ENCODE peak calls at places on chromosomes 7 and 10, in ten cellular contexts. One of them, this sample, is unnamed.
A peak's percentile ranks its signal among the peaks of the same experiment; 100 is the strongest.

GRCh38 chr10:14185501-14186045 is 145.2 kb downstream of the FRMD4A start:
- DNase-seq in mammary epithelial cell: peak; percentile 100
- DNase-seq in HCT116: peak; percentile 40
- DNase-seq in GM12878: peak; percentile 86
- DNase-seq in keratinocyte: peak; percentile 44
- DNase-seq in breast epithelium: no peak
- DNase-seq in uterus: no peak
- DNase-seq in suprapubic skin: no peak
- DNase-seq in SK-N-SH: no peak
- DNase-seq in body of pancreas: no peak
- DNase-seq in this sample: no peak

GRCh38 chr7:81462672-81463071 is 307.2 kb downstream of the HGF start:
- DNase-seq in suprapubic skin: no peak
- DNase-seq in keratinocyte: no peak
- DNase-seq in SK-N-SH: no peak
- DNase-seq in HCT116: no peak
- DNase-seq in mammary epithelial cell: peak; percentile 59
- DNase-seq in body of pancreas: no peak
- DNase-seq in GM12878: no peak
- DNase-seq in breast epithelium: no peak
- DNase-seq in uterus: no peak
- DNase-seq in this sample: no peak

GRCh38 chr10:10870523-10871241 is 147.0 kb upstream of the CELF2 start:
- DNase-seq in suprapubic skin: no peak
- DNase-seq in uterus: peak; percentile 57
- DNase-seq in SK-N-SH: no peak
- DNase-seq in breast epithelium: no peak
- DNase-seq in keratinocyte: no peak
- DNase-seq in mammary epithelial cell: no peak
- DNase-seq in GM12878: peak; percentile 8
- DNase-seq in HCT116: no peak
- DNase-seq in body of pancreas: no peak
- DNase-seq in this sample: no peak

GRCh38 chr7:49773939-49774458 is 561 bp downstream of the VWC2 start:
- DNase-seq in suprapubic skin: no peak
- DNase-seq in keratinocyte: no peak
- DNase-seq in HCT116: no peak
- DNase-seq in breast epithelium: no peak
- DNase-seq in SK-N-SH: peak; percentile 42
- DNase-seq in body of pancreas: peak; percentile 13
- DNase-seq in mammary epithelial cell: no peak
- DNase-seq in uterus: no peak
- DNase-seq in GM12878: no peak
- DNase-seq in this sample: no peak

GRCh38 chr10:11397980-11398580 is 213.4 kb downstream of the USP6NL start:
- DNase-seq in suprapubic skin: peak; percentile 75
- DNase-seq in body of pancreas: no peak
- DNase-seq in SK-N-SH: no peak
- DNase-seq in uterus: no peak
- DNase-seq in keratinocyte: no peak
- DNase-seq in breast epithelium: no peak
- DNase-seq in GM12878: no peak
- DNase-seq in mammary epithelial cell: no peak
- DNase-seq in HCT116: no peak
- DNase-seq in this sample: no peak

GRCh38 chr10:128661404-128662197 is 535.4 kb upstream of the MKI67 start:
- DNase-seq in suprapubic skin: no peak
- DNase-seq in uterus: no peak
- DNase-seq in GM12878: no peak
- DNase-seq in HCT116: no peak
- DNase-seq in SK-N-SH: no peak
- DNase-seq in body of pancreas: no peak
- DNase-seq in mammary epithelial cell: no peak
- DNase-seq in keratinocyte: no peak
- DNase-seq in breast epithelium: no peak
- DNase-seq in this sample: no peak

GRCh38 chr7:135557455-135558336 is at the start of gene NUP205:
- DNase-seq in uterus: peak; percentile 81
- DNase-seq in SK-N-SH: peak; percentile 85
- DNase-seq in mammary epithelial cell: peak; percentile 79
- DNase-seq in keratinocyte: no peak
- DNase-seq in suprapubic skin: no peak
- DNase-seq in body of pancreas: peak; percentile 69
- DNase-seq in HCT116: peak; percentile 84
- DNase-seq in GM12878: peak; percentile 85
- DNase-seq in breast epithelium: no peak
- DNase-seq in this sample: peak; percentile 64

GRCh38 chr10:113087082-113088029 is 137.3 kb downstream of the TCF7L2 start:
- DNase-seq in keratinocyte: peak; percentile 79
- DNase-seq in breast epithelium: no peak
- DNase-seq in uterus: peak; percentile 71
- DNase-seq in body of pancreas: peak; percentile 36
- DNase-seq in mammary epithelial cell: peak; percentile 97
- DNase-seq in HCT116: peak; percentile 100
- DNase-seq in GM12878: no peak
- DNase-seq in SK-N-SH: no peak
- DNase-seq in suprapubic skin: no peak
- DNase-seq in this sample: peak; percentile 80

GRCh38 chr7:52257890-52258289 is 777.5 kb upstream of the POM121L12 start:
- DNase-seq in body of pancreas: no peak
- DNase-seq in keratinocyte: no peak
- DNase-seq in breast epithelium: no peak
- DNase-seq in suprapubic skin: no peak
- DNase-seq in SK-N-SH: no peak
- DNase-seq in mammary epithelial cell: no peak
- DNase-seq in uterus: no peak
- DNase-seq in GM12878: no peak
- DNase-seq in HCT116: no peak
- DNase-seq in this sample: no peak

GRCh38 chr10:82981137-82981723 is 1106.2 kb downstream of the NRG3 start:
- DNase-seq in keratinocyte: peak; percentile 4
- DNase-seq in HCT116: no peak
- DNase-seq in breast epithelium: no peak
- DNase-seq in SK-N-SH: no peak
- DNase-seq in body of pancreas: no peak
- DNase-seq in uterus: no peak
- DNase-seq in GM12878: no peak
- DNase-seq in suprapubic skin: no peak
- DNase-seq in mammary epithelial cell: peak; percentile 82
- DNase-seq in this sample: no peak

GRCh38 chr10:111532139-111532538 is 455.3 kb downstream of the ADRA2A start:
- DNase-seq in mammary epithelial cell: no peak
- DNase-seq in uterus: no peak
- DNase-seq in suprapubic skin: no peak
- DNase-seq in breast epithelium: no peak
- DNase-seq in SK-N-SH: no peak
- DNase-seq in HCT116: no peak
- DNase-seq in body of pancreas: no peak
- DNase-seq in keratinocyte: no peak
- DNase-seq in GM12878: no peak
- DNase-seq in this sample: no peak

GRCh38 chr7:36264917-36265292 is 111.9 kb downstream of the EEPD1 start:
- DNase-seq in HCT116: no peak
- DNase-seq in body of pancreas: no peak
- DNase-seq in GM12878: no peak
- DNase-seq in breast epithelium: no peak
- DNase-seq in SK-N-SH: no peak
- DNase-seq in suprapubic skin: no peak
- DNase-seq in keratinocyte: no peak
- DNase-seq in mammary epithelial cell: no peak
- DNase-seq in uterus: no peak
- DNase-seq in this sample: no peak

GRCh38 chr7:49020145-49020544 is 95.8 kb downstream of the CDC14C start:
- DNase-seq in mammary epithelial cell: no peak
- DNase-seq in GM12878: no peak
- DNase-seq in suprapubic skin: no peak
- DNase-seq in HCT116: no peak
- DNase-seq in keratinocyte: no peak
- DNase-seq in body of pancreas: no peak
- DNase-seq in SK-N-SH: no peak
- DNase-seq in breast epithelium: no peak
- DNase-seq in uterus: no peak
- DNase-seq in this sample: no peak

GRCh38 chr7:29639386-29639785 is 75.8 kb downstream of the PRR15 start:
- DNase-seq in GM12878: no peak
- DNase-seq in breast epithelium: no peak
- DNase-seq in body of pancreas: no peak
- DNase-seq in HCT116: no peak
- DNase-seq in suprapubic skin: no peak
- DNase-seq in keratinocyte: no peak
- DNase-seq in SK-N-SH: no peak
- DNase-seq in uterus: no peak
- DNase-seq in mammary epithelial cell: no peak
- DNase-seq in this sample: no peak

GRCh38 chr7:29647020-29647654 is 83.5 kb downstream of the PRR15 start:
- DNase-seq in GM12878: no peak
- DNase-seq in SK-N-SH: no peak
- DNase-seq in HCT116: no peak
- DNase-seq in mammary epithelial cell: no peak
- DNase-seq in breast epithelium: no peak
- DNase-seq in body of pancreas: no peak
- DNase-seq in keratinocyte: no peak
- DNase-seq in suprapubic skin: no peak
- DNase-seq in uterus: no peak
- DNase-seq in this sample: no peak

GRCh38 chr7:29641651-29642050 is 78.0 kb downstream of the PRR15 start:
- DNase-seq in GM12878: no peak
- DNase-seq in mammary epithelial cell: no peak
- DNase-seq in keratinocyte: no peak
- DNase-seq in suprapubic skin: no peak
- DNase-seq in body of pancreas: no peak
- DNase-seq in uterus: no peak
- DNase-seq in breast epithelium: no peak
- DNase-seq in SK-N-SH: no peak
- DNase-seq in HCT116: no peak
- DNase-seq in this sample: no peak

GRCh38 chr7:29639887-29640600 is 76.4 kb downstream of the PRR15 start:
- DNase-seq in uterus: no peak
- DNase-seq in SK-N-SH: no peak
- DNase-seq in body of pancreas: peak; percentile 18
- DNase-seq in HCT116: no peak
- DNase-seq in mammary epithelial cell: no peak
- DNase-seq in GM12878: no peak
- DNase-seq in suprapubic skin: no peak
- DNase-seq in breast epithelium: no peak
- DNase-seq in keratinocyte: no peak
- DNase-seq in this sample: no peak

DNA sequence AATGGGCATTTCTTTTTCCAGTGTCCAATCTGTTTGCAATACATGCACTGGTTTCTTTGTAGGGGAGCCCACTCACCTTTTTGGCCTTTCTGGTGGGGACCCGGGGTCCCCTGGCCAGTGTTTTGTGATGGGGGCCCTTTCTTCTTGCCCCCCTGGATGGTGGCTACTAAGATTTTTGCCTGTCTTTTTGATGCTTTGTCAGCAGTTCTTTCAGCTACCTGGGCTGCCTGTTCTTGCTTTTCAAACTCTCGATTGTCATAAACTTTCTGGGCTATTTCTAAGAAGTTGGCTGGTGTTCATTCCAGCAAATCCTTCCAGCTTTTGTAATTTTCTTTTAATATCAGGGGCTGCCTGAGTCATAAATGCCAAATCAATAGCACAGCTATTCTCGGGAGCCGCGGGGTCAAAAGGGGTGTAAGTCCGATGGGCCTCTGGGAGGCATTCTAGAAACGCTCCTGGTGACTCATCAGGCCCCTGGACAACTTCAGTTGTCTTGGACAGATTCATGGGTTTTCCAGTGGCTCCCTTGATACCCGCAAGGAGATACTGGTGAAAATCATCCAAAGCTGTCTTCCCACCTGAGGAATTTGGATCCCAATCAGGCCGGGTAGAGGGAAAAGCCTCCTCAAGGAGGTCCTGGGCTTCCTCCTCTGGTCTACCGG is 79.0 kb downstream of the PRR15 start:
- DNase-seq in SK-N-SH: no peak
- DNase-seq in GM12878: no peak
- DNase-seq in HCT116: no peak
- DNase-seq in breast epithelium: no peak
- DNase-seq in body of pancreas: no peak
- DNase-seq in keratinocyte: no peak
- DNase-seq in suprapubic skin: no peak
- DNase-seq in mammary epithelial cell: no peak
- DNase-seq in uterus: peak; percentile 27
- DNase-seq in this sample: no peak
- H3K4me3 ChIP-seq in SK-N-SH: no peak overlapping the region
- H3K4me3 ChIP-seq in GM12878: no peak overlapping the region
- H3K4me3 ChIP-seq in HCT116: peak overlapping the region; percentile 16
- H3K4me3 ChIP-seq in breast epithelium: no peak overlapping the region
- H3K4me3 ChIP-seq in body of pancreas: no peak overlapping the region
- H3K4me3 ChIP-seq in keratinocyte: no peak overlapping the region
- H3K4me3 ChIP-seq in suprapubic skin: no peak overlapping the region
- H3K4me3 ChIP-seq in mammary epithelial cell: no peak overlapping the region
- H3K4me3 ChIP-seq in uterus: no peak overlapping the region
- H3K4me3 ChIP-seq in this sample: no peak overlapping the region

GRCh38 chr7:40122940-40123254 is 11.5 kb downstream of the MPLKIP start:
- DNase-seq in HCT116: no peak
- DNase-seq in body of pancreas: no peak
- DNase-seq in suprapubic skin: no peak
- DNase-seq in mammary epithelial cell: no peak
- DNase-seq in breast epithelium: no peak
- DNase-seq in keratinocyte: no peak
- DNase-seq in uterus: no peak
- DNase-seq in GM12878: no peak
- DNase-seq in SK-N-SH: no peak
- DNase-seq in this sample: no peak
- H3K27ac ChIP-seq in HCT116: no peak overlapping the region
- H3K27ac ChIP-seq in body of pancreas: no peak overlapping the region
- H3K27ac ChIP-seq in suprapubic skin: no peak overlapping the region
- H3K27ac ChIP-seq in mammary epithelial cell: no peak overlapping the region
- H3K27ac ChIP-seq in breast epithelium: no peak overlapping the region
- H3K27ac ChIP-seq in keratinocyte: no peak overlapping the region
- H3K27ac ChIP-seq in uterus: no peak overlapping the region
- H3K27ac ChIP-seq in GM12878: no peak overlapping the region
- H3K27ac ChIP-seq in SK-N-SH: no peak overlapping the region
- H3K27ac ChIP-seq in this sample: no peak overlapping the region

DNA sequence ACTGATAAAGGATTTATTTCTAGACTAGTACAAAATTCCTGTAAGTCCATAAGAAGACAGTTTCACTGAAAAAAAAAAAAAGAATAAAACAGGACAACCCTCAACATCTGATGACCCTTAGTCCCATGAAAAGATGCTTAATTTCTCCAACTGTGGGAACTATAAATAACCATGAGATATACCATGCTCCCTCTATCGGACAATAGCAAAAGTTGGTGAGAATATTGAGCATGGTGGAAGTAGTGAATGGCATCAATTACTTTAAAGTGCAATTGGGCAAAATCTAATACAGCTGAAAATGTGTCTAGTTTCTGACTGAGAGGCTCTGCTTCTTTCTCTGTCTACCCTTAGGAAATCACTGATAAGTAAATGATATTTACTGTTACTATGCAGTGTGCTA is 348.8 kb downstream of the SUGCT start:
- DNase-seq in GM12878: no peak
- DNase-seq in keratinocyte: no peak
- DNase-seq in body of pancreas: no peak
- DNase-seq in SK-N-SH: no peak
- DNase-seq in mammary epithelial cell: no peak
- DNase-seq in uterus: no peak
- DNase-seq in breast epithelium: no peak
- DNase-seq in HCT116: no peak
- DNase-seq in suprapubic skin: no peak
- DNase-seq in this sample: no peak
- TF ChIP-seq CTCF in GM12878: no peak
- TF ChIP-seq CTCF in keratinocyte: no peak
- TF ChIP-seq CTCF in body of pancreas: no peak
- TF ChIP-seq CTCF in SK-N-SH: peak; percentile 63
- TF ChIP-seq CTCF in mammary epithelial cell: no peak
- TF ChIP-seq CTCF in uterus: no peak
- TF ChIP-seq CTCF in breast epithelium: no peak
- TF ChIP-seq CTCF in HCT116: no peak
- TF ChIP-seq CTCF in suprapubic skin: no peak
- TF ChIP-seq CTCF in this sample: no peak

GRCh38 chr10:88066876-88067275 is 203.5 kb downstream of the PTEN start:
- DNase-seq in GM12878: no peak
- DNase-seq in mammary epithelial cell: no peak
- DNase-seq in uterus: no peak
- DNase-seq in body of pancreas: no peak
- DNase-seq in breast epithelium: no peak
- DNase-seq in HCT116: no peak
- DNase-seq in suprapubic skin: no peak
- DNase-seq in keratinocyte: no peak
- DNase-seq in SK-N-SH: no peak
- DNase-seq in this sample: no peak
- H3K4me3 ChIP-seq in GM12878: peak overlapping the region; percentile 19
- H3K4me3 ChIP-seq in mammary epithelial cell: no peak overlapping the region
- H3K4me3 ChIP-seq in uterus: no peak overlapping the region
- H3K4me3 ChIP-seq in body of pancreas: no peak overlapping the region
- H3K4me3 ChIP-seq in breast epithelium: no peak overlapping the region
- H3K4me3 ChIP-seq in HCT116: no peak overlapping the region
- H3K4me3 ChIP-seq in suprapubic skin: no peak overlapping the region
- H3K4me3 ChIP-seq in keratinocyte: no peak overlapping the region
- H3K4me3 ChIP-seq in SK-N-SH: no peak overlapping the region
- H3K4me3 ChIP-seq in this sample: no peak overlapping the region

This sample was measured in tibial artery.